ENCODE peak calls at places on chromosomes 2 and 18, in eight cellular contexts. F, C, Z, S, R, D, A and L are unnamed samples.

GRCh38 chr18:71673954-71674353 is 870.2 kb downstream of the CBLN2 start:
- DNase-seq in F (no peak), C (no peak), Z (no peak), S (no peak), R (no peak), D (no peak), A (no peak), L (no peak)

GRCh38 chr2:160842286-160842685 is 317.9 kb upstream of the TANK start:
- DNase-seq in F (no peak), C (no peak), Z (no peak), S (no peak), R (no peak), D (no peak), A (no peak), L (no peak)

GRCh38 chr2:79910643-79911042 is 393.9 kb downstream of the LRRTM1 start:
- DNase-seq in F (no peak), C (no peak), Z (peak; percentile 24), S (no peak), R (no peak), D (no peak), A (no peak), L (no peak)

GRCh38 chr2:10901160-10901559 is 10.6 kb upstream of the KCNF1 start:
- DNase-seq in F (peak; percentile 35), C (no peak), Z (no peak), S (peak; percentile 73), R (no peak), D (no peak), A (no peak), L (no peak)

GRCh38 chr2:16321872-16322271 is 343.8 kb downstream of the CYRIA start:
- DNase-seq in F (no peak), C (no peak), Z (peak; percentile 69), S (no peak), R (no peak), D (no peak), A (no peak), L (no peak)

GRCh38 chr2:109467701-109468100 is 146.1 kb downstream of the SEPTIN10 start:
- DNase-seq in F (no peak), C (peak; percentile 20), Z (peak; percentile 57), S (no peak), R (no peak), D (no peak), A (no peak), L (no peak)

GRCh38 chr2:191728710-191729597 is 51.0 kb downstream of the NABP1 start:
- DNase-seq in F (no peak), C (no peak), Z (no peak), S (peak; percentile 5), R (no peak), D (no peak), A (no peak), L (no peak)

GRCh38 chr18:78638889-78639596 is 340.6 kb upstream of the SALL3 start:
- DNase-seq in F (peak; percentile 21), C (no peak), Z (no peak), S (no peak), R (no peak), D (no peak), A (no peak), L (no peak)

GRCh38 chr2:85988914-85989270 is 100.1 kb upstream of the ST3GAL5 start:
- DNase-seq in F (no peak), C (no peak), Z (no peak), S (no peak), R (no peak), D (no peak), A (no peak), L (no peak)

GRCh38 chr2:152755029-152755428 is 36.6 kb downstream of the ARL6IP6 start:
- DNase-seq in F (no peak), C (no peak), Z (no peak), S (peak; percentile 43), R (peak; percentile 34), D (no peak), A (no peak), L (peak; percentile 30)

GRCh38 chr18:63570721-63571120 is 16.4 kb upstream of the SERPINB13 start:
- DNase-seq in F (no peak), C (no peak), Z (no peak), S (no peak), R (no peak), D (no peak), A (no peak), L (no peak)

GRCh38 chr2:40820319-40820718 is 368.4 kb upstream of the SLC8A1 start:
- DNase-seq in F (no peak), C (no peak), Z (no peak), S (no peak), R (no peak), D (no peak), A (no peak), L (no peak)

GRCh38 chr2:112834379-112835014 is 2.1 kb downstream of the IL1B start:
- DNase-seq in F (peak; percentile 66), C (no peak), Z (no peak), S (peak; percentile 20), R (no peak), D (no peak), A (peak; percentile 36), L (no peak)

GRCh38 chr18:23273443-23273966 is 138.2 kb downstream of the CABLES1 start:
- DNase-seq in F (no peak), C (no peak), Z (no peak), S (no peak), R (no peak), D (no peak), A (no peak), L (no peak)

GRCh38 chr2:82528288-82528687 is 1930.8 kb downstream of the SUCLG1 start:
- DNase-seq in F (no peak), C (no peak), Z (no peak), S (no peak), R (no peak), D (no peak), A (no peak), L (no peak)

GRCh38 chr2:11863513-11864328 is 117.3 kb downstream of the LPIN1 start:
- DNase-seq in F (peak; percentile 80), C (peak; percentile 93), Z (peak; percentile 92), S (peak; percentile 73), R (peak; percentile 78), D (peak; percentile 88), A (peak; percentile 86), L (peak; percentile 86)

GRCh38 chr2:218031771-218032257 is 29.0 kb upstream of the TNS1 start:
- DNase-seq in F (no peak), C (no peak), Z (no peak), S (no peak), R (no peak), D (peak; percentile 44), A (no peak), L (no peak)

GRCh38 chr18:56086176-56086575 is 498.2 kb upstream of the TCF4 start:
- DNase-seq in F (no peak), C (no peak), Z (no peak), S (no peak), R (no peak), D (no peak), A (no peak), L (no peak)

GRCh38 chr2:132669854-132670103 is 226 bp downstream of the LYPD1 start:
- DNase-seq in F (no peak), C (no peak), Z (peak; percentile 70), S (peak; percentile 23), R (no peak), D (no peak), A (no peak), L (no peak)

GRCh38 chr2:132670104-132670960 is at the start of gene LYPD1:
- DNase-seq in F (no peak), C (peak; percentile 59), Z (peak; percentile 51), S (peak; percentile 38), R (no peak), D (no peak), A (no peak), L (no peak)

GRCh38 chr2:132667716-132668115 is 2.3 kb downstream of the LYPD1 start:
- DNase-seq in F (no peak), C (no peak), Z (no peak), S (no peak), R (no peak), D (no peak), A (no peak), L (no peak)

GRCh38 chr2:132668189-132668833 is 1.7 kb downstream of the LYPD1 start:
- DNase-seq in F (no peak), C (no peak), Z (peak; percentile 77), S (peak; percentile 16), R (no peak), D (no peak), A (no peak), L (peak; percentile 13)

DNA sequence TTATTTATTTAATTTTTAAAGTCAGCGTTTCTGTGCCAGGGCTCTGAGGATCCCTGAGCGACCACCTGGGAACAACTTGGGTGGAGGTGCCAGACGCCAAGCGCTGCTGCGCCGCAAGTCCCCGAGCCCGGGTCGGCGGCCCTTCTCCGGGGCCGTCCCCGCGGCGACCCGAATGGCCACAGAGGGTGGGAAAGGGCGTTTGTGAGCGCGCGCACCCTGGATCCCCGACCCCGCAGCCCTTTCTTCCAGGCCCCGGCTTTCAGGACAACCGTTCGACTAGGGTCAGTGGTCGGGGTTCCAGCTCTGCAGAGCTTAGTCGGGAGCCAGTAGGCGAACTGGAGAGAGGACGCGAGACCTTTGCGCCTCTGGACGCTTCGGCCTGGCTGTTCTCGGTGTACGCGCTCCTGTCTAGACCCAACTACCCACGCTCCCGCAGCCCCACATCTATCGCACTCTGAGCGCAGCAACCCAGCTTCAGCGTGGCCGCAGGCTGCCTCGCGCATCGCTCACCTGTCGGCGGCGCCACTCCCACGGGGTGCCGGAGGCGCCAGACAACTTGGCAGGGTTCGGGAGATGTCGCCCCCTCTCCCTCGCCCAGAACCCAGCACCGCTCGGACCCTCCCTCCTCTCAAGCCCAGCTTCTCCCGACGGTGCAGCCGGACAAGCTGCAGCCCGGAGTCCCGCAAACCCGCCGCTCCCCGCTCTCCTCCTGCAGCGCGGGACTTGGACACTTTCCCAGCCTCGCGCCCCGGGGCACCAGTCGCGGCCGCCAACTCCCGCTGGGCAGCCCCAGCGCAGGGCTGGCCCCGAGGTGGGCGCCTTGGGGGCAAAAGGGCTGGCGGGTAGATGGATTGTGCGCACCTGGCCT is 785 bp downstream of the LYPD1 start:
- DNase-seq in F (no peak), C (no peak), Z (peak; percentile 59), S (peak; percentile 30), R (no peak), D (no peak), A (no peak), L (peak; percentile 11)
- H3K4me3 ChIP-seq in F (peak overlapping the region; percentile 53), C (peak overlapping the region; percentile 19), Z (peak overlapping the region; percentile 49), S (peak overlapping the region; percentile 60), R (peak overlapping the region; percentile 70), D (peak overlapping the region; percentile 48), A (no peak overlapping the region), L (peak overlapping the region; percentile 26)

GRCh38 chr2:88843061-88843460 is 151.6 kb downstream of the RPIA start:
- DNase-seq in F (no peak), C (no peak), Z (no peak), S (no peak), R (no peak), D (no peak), A (no peak), L (no peak)
- TF ChIP-seq EP300 in F (no peak), C (no peak), Z (no peak), S (no peak), R (no peak), D (no peak), A (no peak), L (no peak)

GRCh38 chr2:46236876-46237859 is 60.0 kb upstream of the EPAS1 start:
- DNase-seq in F (no peak), C (no peak), Z (peak; percentile 42), S (no peak), R (no peak), D (no peak), A (peak; percentile 24), L (no peak)
- H3K4me3 ChIP-seq in F (no peak overlapping the region), C (no peak overlapping the region), Z (no peak overlapping the region), S (no peak overlapping the region), R (no peak overlapping the region), D (no peak overlapping the region), A (no peak overlapping the region), L (no peak overlapping the region)

GRCh38 chr18:75072672-75073371 is 136.1 kb downstream of the PTGR3 start:
- DNase-seq in F (no peak), C (peak; percentile 54), Z (no peak), S (no peak), R (no peak), D (no peak), A (no peak), L (no peak)
- TF ChIP-seq EP300 in F (no peak), C (no peak), Z (no peak), S (no peak), R (no peak), D (no peak), A (no peak), L (no peak)